ENCODE peak calls at places on chromosomes 1 and 21, in seven cellular contexts. Y is memory B cell, D is 8988T, T is NCI-H1694, V is A673, X is cardiac muscle cell, Z is head of caudate nucleus. N is an unnamed sample.

GRCh38 chr21:17472592-17473271 is 40.1 kb upstream of the CXADR start:
- DNase-seq in Y (no peak), D (no peak), T (no peak), V (no peak), X (no peak), Z (no peak), N (no peak)

GRCh38 chr21:40433575-40433974 is 413.4 kb downstream of the DSCAM start:
- DNase-seq in Y (no peak), D (no peak), T (no peak), V (no peak), X (no peak), Z (no peak), N (no peak)

GRCh38 chr1:41357451-41358151 is 3.6 kb upstream of the FOXO6 start:
- DNase-seq in Y (no peak), D (no peak), T (peak), V (no peak), X (peak), Z (no peak), N (no peak)

GRCh38 chr1:86708923-86709322 is 4.5 kb downstream of the SH3GLB1 start:
- DNase-seq in Y (no peak), D (no peak), T (no peak), V (no peak), X (peak), Z (no peak), N (no peak)

GRCh38 chr21:15732290-15732995 is 2.7 kb downstream of the USP25 start:
- DNase-seq in Y (no peak), D (no peak), T (no peak), V (peak), X (peak), Z (no peak), N (no peak)

GRCh38 chr1:94463765-94464330 is 45.7 kb downstream of the ABCD3 start:
- DNase-seq in Y (no peak), D (no peak), T (peak), V (peak), X (peak), Z (peak), N (no peak)

GRCh38 chr1:84834419-84835064 is 58.5 kb downstream of the LPAR3 start:
- DNase-seq in Y (no peak), D (no peak), T (no peak), V (no peak), X (peak), Z (no peak), N (no peak)

GRCh38 chr1:150161747-150162581 is 12.2 kb downstream of the PLEKHO1 start:
- DNase-seq in Y (no peak), D (no peak), T (no peak), V (peak), X (peak), Z (peak), N (no peak)

GRCh38 chr1:181131255-181131901 is 42.9 kb downstream of the IER5 start:
- DNase-seq in Y (peak), D (no peak), T (no peak), V (no peak), X (no peak), Z (no peak), N (no peak)

GRCh38 chr1:70085451-70085850 is 119.9 kb downstream of the LRRC40 start:
- DNase-seq in Y (no peak), D (no peak), T (no peak), V (no peak), X (no peak), Z (no peak), N (no peak)

GRCh38 chr21:26469789-26470188 is 103.3 kb downstream of the CYYR1 start:
- DNase-seq in Y (no peak), D (no peak), T (peak), V (peak), X (peak), Z (peak), N (no peak)

GRCh38 chr1:115099693-115100050 is 10.4 kb upstream of the TSPAN2 start:
- DNase-seq in Y (no peak), D (no peak), T (no peak), V (no peak), X (no peak), Z (no peak), N (no peak)

GRCh38 chr1:155305881-155306391 is 2.7 kb upstream of the FDPS start:
- DNase-seq in Y (no peak), D (no peak), T (no peak), V (no peak), X (peak), Z (no peak), N (no peak)

GRCh38 chr21:43270800-43271261 is 102.0 kb downstream of the CRYAA start:
- DNase-seq in Y (no peak), D (no peak), T (no peak), V (no peak), X (peak), Z (no peak), N (no peak)

GRCh38 chr1:58874757-58875755 is 91.2 kb upstream of the JUN start:
- DNase-seq in Y (no peak), D (no peak), T (no peak), V (no peak), X (peak), Z (peak), N (no peak)

GRCh38 chr1:231036416-231036815 is 3.6 kb downstream of the FAM89A start:
- DNase-seq in Y (no peak), D (no peak), T (no peak), V (no peak), X (peak), Z (no peak), N (no peak)

GRCh38 chr21:35643176-35643575 is 417.1 kb downstream of the SETD4 start:
- DNase-seq in Y (no peak), D (no peak), T (no peak), V (no peak), X (peak), Z (no peak), N (no peak)

GRCh38 chr1:19354531-19354981 is 42.4 kb downstream of the SLC66A1 start:
- DNase-seq in Y (no peak), D (no peak), T (no peak), V (no peak), X (no peak), Z (no peak), N (no peak)

GRCh38 chr1:162710349-162710748 is 78.1 kb downstream of the DDR2 start:
- DNase-seq in Y (no peak), D (no peak), T (no peak), V (no peak), X (peak), Z (no peak), N (no peak)